ENCODE peak calls at places on chromosomes 3 and 15, in six cellular contexts. E, I, X, T, B and W are unnamed samples.
A peak's percentile ranks its signal among the peaks of the same experiment; 100 is the strongest.

GRCh38 chr3:46812237-46812791 is 50.9 kb downstream of the MYL3 start:
- DNase-seq in E (peak; percentile 79), I (peak; percentile 44), X (peak; percentile 42), T (peak; percentile 52), B (peak; percentile 35), W (peak; percentile 73)

GRCh38 chr3:146421814-146422748 is 47.3 kb downstream of the PLSCR2 start:
- DNase-seq in E (no peak), I (no peak), X (peak; percentile 73), T (no peak), B (peak; percentile 24), W (no peak)

GRCh38 chr15:76191539-76192244 is 119.6 kb downstream of the ETFA start:
- DNase-seq in E (no peak), I (no peak), X (no peak), T (no peak), B (no peak), W (no peak)

GRCh38 chr3:38471260-38471857 is 17.7 kb downstream of the ACVR2B start:
- DNase-seq in E (no peak), I (no peak), X (no peak), T (no peak), B (no peak), W (no peak)

GRCh38 chr15:38048001-38048455 is 113.6 kb downstream of the TMCO5A start:
- DNase-seq in E (no peak), I (no peak), X (no peak), T (no peak), B (no peak), W (no peak)

GRCh38 chr3:5191555-5192304 is 4.2 kb downstream of the EDEM1 start:
- DNase-seq in E (no peak), I (no peak), X (no peak), T (no peak), B (no peak), W (no peak)

GRCh38 chr3:42014949-42015533 is 53.1 kb upstream of the ULK4 start:
- DNase-seq in E (peak; percentile 33), I (peak; percentile 77), X (no peak), T (peak; percentile 68), B (peak; percentile 52), W (no peak)

GRCh38 chr3:127691494-127691893 is 18.7 kb downstream of the ABTB1 start:
- DNase-seq in E (no peak), I (no peak), X (no peak), T (no peak), B (no peak), W (no peak)

GRCh38 chr3:10376353-10376752 is 55.4 kb upstream of the SEC13 start:
- DNase-seq in E (no peak), I (no peak), X (no peak), T (no peak), B (no peak), W (no peak)

GRCh38 chr3:11629716-11630115 is 14.0 kb downstream of the VGLL4 start:
- DNase-seq in E (no peak), I (no peak), X (no peak), T (no peak), B (peak; percentile 95), W (no peak)

GRCh38 chr3:79947469-79947868 is 179.7 kb upstream of the ROBO1 start:
- DNase-seq in E (no peak), I (no peak), X (no peak), T (no peak), B (no peak), W (no peak)

GRCh38 chr3:104102386-104102785 is 1264.3 kb upstream of the ALCAM start:
- DNase-seq in E (peak; percentile 10), I (no peak), X (no peak), T (no peak), B (peak; percentile 12), W (peak; percentile 46)

GRCh38 chr3:127211118-127212060 is 18.5 kb downstream of the PRR23E start:
- DNase-seq in E (no peak), I (no peak), X (no peak), T (no peak), B (no peak), W (no peak)

GRCh38 chr3:197501496-197501878 is 54.3 kb downstream of the BDH1 start:
- DNase-seq in E (peak; percentile 27), I (no peak), X (no peak), T (no peak), B (peak; percentile 46), W (peak; percentile 42)

GRCh38 chr3:45688194-45688881 is 858 bp upstream of the SACM1L start:
- DNase-seq in E (peak; percentile 60), I (no peak), X (no peak), T (no peak), B (no peak), W (peak; percentile 57)

GRCh38 chr3:156160653-156161052 is 40.3 kb downstream of the KCNAB1 start:
- DNase-seq in E (peak; percentile 4), I (no peak), X (no peak), T (no peak), B (no peak), W (no peak)

GRCh38 chr3:192957441-192957951 is 39.8 kb upstream of the MB21D2 start:
- DNase-seq in E (no peak), I (peak; percentile 64), X (peak; percentile 93), T (peak; percentile 49), B (peak; percentile 99), W (no peak)

GRCh38 chr3:79564192-79564591 is 203.6 kb downstream of the ROBO1 start:
- DNase-seq in E (no peak), I (no peak), X (no peak), T (no peak), B (no peak), W (peak; percentile 6)

GRCh38 chr3:52446042-52446441 is 1.1 kb upstream of the SEMA3G start:
- DNase-seq in E (no peak), I (no peak), X (no peak), T (no peak), B (no peak), W (no peak)
- TF ChIP-seq CTCF in E (no peak), I (no peak), X (no peak), T (no peak), B (no peak), W (no peak)

DNA sequence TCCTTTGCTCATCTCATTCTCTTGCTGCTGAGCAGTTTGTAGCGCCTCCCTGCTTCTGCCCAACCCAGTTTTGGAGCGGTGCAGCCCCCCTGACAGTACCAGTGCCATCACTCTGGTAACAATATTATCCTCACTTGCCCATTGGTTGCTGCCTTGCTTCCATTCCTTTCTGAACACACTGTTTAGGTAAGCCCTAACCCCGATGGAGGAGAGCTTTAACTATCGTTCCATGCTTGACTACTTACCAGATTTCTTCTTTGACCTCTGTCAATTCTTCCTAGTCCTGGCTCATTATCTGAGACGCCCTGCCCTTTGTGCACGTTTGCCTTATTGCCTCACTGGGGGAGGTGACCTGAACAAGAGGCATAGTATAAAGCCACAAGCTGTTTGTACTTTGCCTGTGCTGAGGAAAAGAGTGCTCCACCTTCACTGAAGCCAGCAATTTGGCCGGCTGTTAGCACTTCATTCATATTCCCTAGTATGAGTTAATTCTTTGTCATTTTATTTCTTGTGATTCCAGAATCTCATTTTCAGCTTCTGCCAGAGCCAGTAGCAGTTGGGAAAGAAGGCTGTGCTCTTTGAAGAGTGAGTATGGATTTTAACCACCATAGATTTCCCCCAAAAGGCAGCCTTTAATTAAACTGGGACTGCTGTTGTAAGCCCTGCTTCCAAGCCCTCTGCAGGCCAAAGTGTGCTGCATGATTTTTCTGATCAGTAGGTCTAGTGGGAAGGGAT is 11.9 kb downstream of the ABHD6 start:
- DNase-seq in E (no peak), I (no peak), X (no peak), T (no peak), B (no peak), W (no peak)
- TF ChIP-seq CTCF in E (no peak), I (no peak), X (peak; percentile 20), T (no peak), B (peak; percentile 23), W (no peak)

GRCh38 chr3:161557751-161558150 is 61.1 kb downstream of the OTOL1 start:
- DNase-seq in E (no peak), I (no peak), X (no peak), T (no peak), B (no peak), W (no peak)

GRCh38 chr3:161559177-161559998 is 62.8 kb downstream of the OTOL1 start:
- DNase-seq in E (peak; percentile 9), I (no peak), X (peak; percentile 20), T (no peak), B (peak; percentile 45), W (no peak)

GRCh38 chr3:161558256-161558655 is 61.6 kb downstream of the OTOL1 start:
- DNase-seq in E (no peak), I (no peak), X (no peak), T (peak; percentile 8), B (no peak), W (no peak)

GRCh38 chr3:161556533-161556932 is 59.9 kb downstream of the OTOL1 start:
- DNase-seq in E (no peak), I (no peak), X (no peak), T (no peak), B (no peak), W (no peak)

GRCh38 chr3:161560006-161560637 is 63.5 kb downstream of the OTOL1 start:
- DNase-seq in E (peak; percentile 22), I (peak; percentile 10), X (peak; percentile 41), T (peak; percentile 10), B (peak; percentile 49), W (peak; percentile 2)
- TF ChIP-seq CTCF in E (peak; percentile 0), I (no peak), X (peak; percentile 69), T (peak; percentile 26), B (peak; percentile 63), W (peak; percentile 54)

DNA sequence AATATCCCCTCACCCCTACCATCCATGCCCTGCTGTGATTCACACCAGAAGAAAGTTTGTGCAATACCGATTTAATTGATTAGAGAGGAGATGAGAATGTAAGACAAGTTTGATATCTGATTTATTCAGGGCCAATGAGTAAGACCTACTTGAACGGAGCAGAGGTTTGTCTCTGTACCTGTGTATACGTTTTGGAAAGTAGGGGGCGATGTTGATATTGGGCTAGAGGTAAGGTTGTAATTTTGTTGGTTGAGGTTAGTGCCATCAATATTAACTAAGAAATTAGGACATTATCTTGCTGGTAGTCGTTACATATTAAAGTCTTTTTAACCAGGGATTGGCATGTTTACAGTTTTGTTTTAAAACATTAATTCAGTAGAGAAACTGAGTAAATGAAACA is 20.5 kb downstream of the EAF2 start:
- DNase-seq in E (peak; percentile 3), I (no peak), X (no peak), T (no peak), B (peak; percentile 1), W (no peak)
- TF ChIP-seq CTCF in E (no peak), I (no peak), X (peak; percentile 4), T (no peak), B (peak; percentile 36), W (no peak)

GRCh38 chr15:92050220-92050898 is 196.9 kb downstream of the SLCO3A1 start:
- DNase-seq in E (no peak), I (no peak), X (no peak), T (no peak), B (no peak), W (no peak)

GRCh38 chr15:92049290-92050008 is 195.9 kb downstream of the SLCO3A1 start:
- DNase-seq in E (no peak), I (peak; percentile 34), X (no peak), T (no peak), B (no peak), W (no peak)

GRCh38 chr15:92051726-92052125 is 198.2 kb downstream of the SLCO3A1 start:
- DNase-seq in E (no peak), I (no peak), X (no peak), T (no peak), B (no peak), W (no peak)

GRCh38 chr15:92056875-92057274 is 203.4 kb downstream of the SLCO3A1 start:
- DNase-seq in E (no peak), I (no peak), X (no peak), T (no peak), B (no peak), W (no peak)

GRCh38 chr15:92053727-92054316 is 200.3 kb downstream of the SLCO3A1 start:
- DNase-seq in E (no peak), I (no peak), X (no peak), T (no peak), B (no peak), W (no peak)
- TF ChIP-seq CTCF in E (peak; percentile 18), I (no peak), X (peak; percentile 9), T (no peak), B (peak; percentile 13), W (no peak)

GRCh38 chr3:113051222-113051804 is 60.5 kb downstream of the GTPBP8 start:
- DNase-seq in E (peak; percentile 93), I (peak; percentile 89), X (peak; percentile 70), T (peak; percentile 79), B (peak; percentile 83), W (peak; percentile 77)
- TF ChIP-seq CTCF in E (peak; percentile 91), I (peak; percentile 80), X (peak; percentile 75), T (peak; percentile 95), B (peak; percentile 88), W (peak; percentile 60)